ENCODE peak calls at places on chromosomes 11 and 22, in four cellular contexts. Y is neural progenitor cell, S is lung, D is left ventricle myocardium inferior. I is an unnamed sample.

GRCh38 chr11:72243567-72244316 is at the start of gene PHOX2A:
- DNase-seq in S (no peak), D (no peak), Y (peak; percentile 69), I (no peak)

GRCh38 chr22:36913431-36914382 is at the start of gene CSF2RB:
- DNase-seq in S (peak; percentile 58), D (peak; percentile 43), Y (no peak), I (no peak)

GRCh38 chr11:3010004-3010403 is 17.9 kb upstream of the NAP1L4 start:
- DNase-seq in Y (no peak), D (no peak), S (no peak), I (no peak)

GRCh38 chr11:103806130-103806900 is 230.1 kb upstream of the DDI1 start:
- DNase-seq in Y (no peak), S (no peak), D (no peak), I (no peak)

GRCh38 chr11:75246006-75246672 is 5.6 kb downstream of the TPBGL start:
- DNase-seq in S (no peak), Y (no peak), D (no peak), I (no peak)

GRCh38 chr11:15558513-15559181 is 443.9 kb downstream of the INSC start:
- DNase-seq in Y (peak; percentile 26), S (no peak), D (no peak), I (no peak)

GRCh38 chr22:42190274-42190673 is 59.7 kb upstream of the CYP2D6 start:
- DNase-seq in S (no peak), Y (no peak), D (no peak), I (no peak)

GRCh38 chr22:50102946-50103345 is 13.1 kb downstream of the MOV10L1 start:
- DNase-seq in Y (no peak), S (no peak), D (no peak), I (no peak)

GRCh38 chr11:26777276-26777939 is 55.5 kb upstream of the SLC5A12 start:
- DNase-seq in D (no peak), S (no peak), Y (no peak), I (no peak)

GRCh38 chr22:46866591-46866990 is 104.1 kb downstream of the TBC1D22A start:
- DNase-seq in S (no peak), D (no peak), Y (no peak), I (no peak)

GRCh38 chr11:61732705-61733104 is 19.7 kb upstream of the MYRF start:
- DNase-seq in Y (no peak), S (no peak), D (no peak), I (no peak)

GRCh38 chr11:41446107-41446506 is 13.3 kb downstream of the LRRC4C start:
- DNase-seq in D (no peak), Y (no peak), S (no peak), I (no peak)

GRCh38 chr11:12100886-12101285 is 9.5 kb upstream of the MICAL2 start:
- DNase-seq in Y (no peak), S (peak; percentile 77), D (peak; percentile 64), I (no peak)

GRCh38 chr22:49971232-49972162 is 10.9 kb downstream of the PIM3 start:
- DNase-seq in Y (peak; percentile 64), S (peak; percentile 86), D (peak; percentile 87), I (no peak)

GRCh38 chr11:9771126-9771624 is 107.3 kb downstream of the SWAP70 start:
- DNase-seq in S (no peak), Y (no peak), D (no peak), I (no peak)

GRCh38 chr11:20597137-20597923 is 2.1 kb upstream of the SLC6A5 start:
- DNase-seq in S (no peak), D (no peak), Y (peak; percentile 29), I (no peak)

GRCh38 chr11:47408598-47409439 is 429 bp downstream of the SLC39A13 start:
- DNase-seq in D (no peak), S (no peak), Y (peak; percentile 37), I (peak; percentile 48)

GRCh38 chr11:76543006-76543703 is 98.3 kb downstream of the EMSY start:
- DNase-seq in S (no peak), D (peak; percentile 43), Y (no peak), I (no peak)

GRCh38 chr11:66727282-66727882 is 1.6 kb downstream of the SPTBN2 start:
- DNase-seq in Y (peak; percentile 65), D (no peak), S (no peak), I (no peak)

GRCh38 chr22:35705141-35705540 is 12.5 kb upstream of the APOL5 start:
- DNase-seq in D (no peak), Y (no peak), S (no peak), I (no peak)

GRCh38 chr11:62127941-62128770 is 4.3 kb downstream of the INCENP start:
- DNase-seq in S (no peak), D (no peak), Y (no peak), I (no peak)

DNA sequence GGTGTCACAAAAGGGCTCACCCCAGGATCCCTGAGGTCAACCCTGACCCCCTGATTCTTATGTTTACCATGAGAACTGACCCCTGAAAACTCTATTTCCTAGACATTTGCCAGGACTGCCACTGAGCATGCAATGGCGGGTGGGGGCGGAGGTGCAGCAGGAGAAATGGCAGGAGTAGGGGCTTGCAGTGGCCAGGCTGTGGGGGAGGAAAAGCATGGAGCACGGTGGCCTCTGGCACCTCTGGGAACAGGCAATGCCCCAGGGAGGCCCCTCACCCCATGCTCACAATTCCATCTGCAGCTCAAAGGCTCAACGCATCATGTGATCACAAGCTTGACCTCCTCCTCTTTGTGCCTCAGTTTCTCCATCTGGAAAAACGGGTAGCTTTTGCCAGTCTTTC is 46.5 kb upstream of the FGF3 start:
- DNase-seq in S (no peak), D (no peak), Y (no peak), I (no peak)
- H3K4me1 ChIP-seq in S (no peaks in the 10 kb centered on the region), D (no peaks in the 10 kb centered on the region), Y (peaks cover 26% of the 10 kb centered on the region), I (no peaks in the 10 kb centered on the region)

DNA sequence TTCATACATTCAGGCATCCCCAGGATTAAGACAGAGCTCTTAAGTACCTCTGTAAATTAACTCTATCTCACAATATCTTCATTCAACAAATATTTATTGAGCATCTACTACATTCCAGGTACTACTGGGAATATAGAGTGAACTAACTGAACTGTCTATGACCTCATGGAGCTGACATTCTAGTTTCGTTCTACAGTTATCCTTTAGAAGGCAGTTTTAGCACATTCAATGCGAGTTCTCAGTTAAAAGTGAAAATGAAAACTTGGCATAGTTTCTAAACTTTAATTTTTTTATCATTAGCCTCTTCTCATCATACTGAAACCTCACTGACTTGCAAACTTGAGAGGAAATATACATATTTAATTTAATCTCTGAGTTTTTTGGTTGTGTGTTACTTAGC is 10.7 kb upstream of the MS4A6E start:
- DNase-seq in S (no peak), Y (no peak), D (no peak), I (no peak)
- H3K4me1 ChIP-seq in S (no peaks in the 10 kb centered on the region), Y (peaks cover 1% of the 10 kb centered on the region), D (no peaks in the 10 kb centered on the region), I (no peaks in the 10 kb centered on the region)

GRCh38 chr22:22666307-22667091 is 22.1 kb downstream of the GGTLC2 start:
- DNase-seq in D (no peak), S (peak; percentile 46), Y (peak; percentile 70), I (peak; percentile 75)
- H3K4me1 ChIP-seq in D (no peaks in the 10 kb centered on the region), S (no peaks in the 10 kb centered on the region), Y (peaks cover 9% of the 10 kb centered on the region), I (peaks cover 10% of the 10 kb centered on the region)

GRCh38 chr22:43297246-43298061 is 45.7 kb downstream of the SCUBE1 start:
- DNase-seq in D (no peak), S (no peak), Y (no peak), I (no peak)

GRCh38 chr22:43293661-43294392 is 49.3 kb downstream of the SCUBE1 start:
- DNase-seq in S (peak; percentile 48), Y (peak; percentile 26), D (no peak), I (peak; percentile 99)

GRCh38 chr22:43296279-43296902 is 46.8 kb downstream of the SCUBE1 start:
- DNase-seq in S (no peak), Y (peak; percentile 41), D (no peak), I (no peak)

GRCh38 chr22:43295173-43295572 is 48.0 kb downstream of the SCUBE1 start:
- DNase-seq in Y (no peak), D (no peak), S (no peak), I (no peak)

DNA sequence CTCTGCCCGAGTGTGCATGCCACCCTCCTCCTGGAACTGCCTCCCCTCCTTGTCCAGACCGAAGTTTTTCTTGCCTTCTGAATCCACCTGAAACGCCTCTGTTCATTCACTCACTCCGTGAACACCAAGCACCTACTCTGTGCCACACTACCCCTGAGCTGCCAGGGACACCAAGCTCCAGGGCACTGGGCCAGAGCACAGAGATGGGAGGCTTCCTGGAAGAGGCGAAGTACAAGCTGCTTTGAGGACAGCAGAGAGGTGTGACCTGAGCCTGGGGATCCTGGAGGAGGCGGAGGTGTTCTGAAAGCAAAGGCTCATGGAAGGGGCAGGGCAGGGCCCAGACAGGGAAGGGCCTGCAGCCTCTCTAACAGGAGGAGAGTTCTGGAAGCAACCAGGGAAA is 47.5 kb downstream of the SCUBE1 start:
- DNase-seq in S (no peak), Y (no peak), D (no peak), I (no peak)
- H3K4me1 ChIP-seq in S (no peaks in the 10 kb centered on the region), Y (peaks cover 33% of the 10 kb centered on the region), D (peaks cover 35% of the 10 kb centered on the region), I (peaks cover 57% of the 10 kb centered on the region)

GRCh38 chr11:92740251-92740650 is 229.2 kb upstream of the MTNR1B start:
- DNase-seq in D (no peak), Y (no peak), S (no peak), I (no peak)
- H3K4me1 ChIP-seq in D (no peaks in the 10 kb centered on the region), Y (peaks cover 5% of the 10 kb centered on the region), S (no peaks in the 10 kb centered on the region), I (no peaks in the 10 kb centered on the region)

GRCh38 chr11:64245401-64245796 is 1.3 kb downstream of the PPP1R14B start:
- DNase-seq in S (no peak), D (no peak), Y (no peak), I (peak; percentile 94)
- H3K4me1 ChIP-seq in S (no peaks in the 10 kb centered on the region), D (peaks cover 63% of the 10 kb centered on the region), Y (peaks cover 29% of the 10 kb centered on the region), I (peaks cover 34% of the 10 kb centered on the region)